ENCODE peak calls at places on chromosomes 3 and 15, in nine cellular contexts. L is GM10248, O is Panc1, V is fibroblast of mammary gland, H is cardiac fibroblast, Z is ovary, G is fibroblast of villous mesenchyme, Y is breast epithelium, I is tibial nerve. F is an unnamed sample.

GRCh38 chr15:56533741-56534416 is 68.9 kb upstream of the MNS1 start:
- DNase-seq in I (no peak), O (no peak), Y (no peak), G (no peak), H (no peak), V (no peak), Z (no peak), L (no peak), F (no peak)

GRCh38 chr3:45154641-45155147 is 8.5 kb upstream of the CDCP1 start:
- DNase-seq in Y (no peak), V (peak; percentile 58), L (no peak), I (no peak), O (no peak), H (peak; percentile 75), Z (no peak), G (no peak), F (no peak)

GRCh38 chr15:77773903-77774302 is 141.2 kb upstream of the LINGO1 start:
- DNase-seq in Z (no peak), O (no peak), G (no peak), I (no peak), V (no peak), Y (no peak), H (no peak), L (no peak), F (no peak)

GRCh38 chr3:123285066-123285465 is 83.3 kb downstream of the SEC22A start:
- DNase-seq in V (no peak), O (no peak), L (peak; percentile 13), I (no peak), Y (no peak), Z (no peak), H (no peak), G (no peak), F (no peak)

GRCh38 chr3:177904661-177905060 is 631.6 kb upstream of the KCNMB2 start:
- DNase-seq in L (no peak), G (peak; percentile 48), I (no peak), V (peak; percentile 21), H (peak; percentile 63), O (no peak), Y (no peak), Z (no peak), F (no peak)

GRCh38 chr15:88238618-88239430 is 17.7 kb downstream of the NTRK3 start:
- DNase-seq in G (peak; percentile 52), V (peak; percentile 15), Y (no peak), I (no peak), Z (no peak), H (peak; percentile 77), O (no peak), L (no peak), F (no peak)

GRCh38 chr15:84915011-84915958 is 30.8 kb downstream of the SLC28A1 start:
- DNase-seq in H (peak; percentile 96), G (peak; percentile 84), Y (peak; percentile 95), V (peak; percentile 87), Z (peak; percentile 57), L (peak; percentile 89), O (no peak), I (peak; percentile 65), F (peak; percentile 60)

GRCh38 chr3:112086857-112087524 is 802 bp downstream of the C3orf52 start:
- DNase-seq in G (peak; percentile 17), I (no peak), O (no peak), Z (no peak), Y (no peak), L (no peak), H (peak; percentile 66), V (peak; percentile 50), F (no peak)

GRCh38 chr3:115077501-115078250 is 69.4 kb downstream of the ZBTB20 start:
- DNase-seq in O (no peak), H (no peak), I (no peak), G (peak; percentile 24), L (no peak), V (no peak), Y (no peak), Z (no peak), F (no peak)

GRCh38 chr3:94225176-94225742 is 162.4 kb downstream of the NSUN3 start:
- DNase-seq in O (no peak), Z (no peak), V (peak; percentile 30), L (no peak), I (no peak), Y (no peak), H (peak; percentile 42), G (peak; percentile 14), F (no peak)

GRCh38 chr15:91882858-91883586 is 29.5 kb downstream of the SLCO3A1 start:
- DNase-seq in L (no peak), Y (no peak), V (no peak), O (no peak), I (no peak), H (no peak), Z (no peak), G (no peak), F (no peak)

GRCh38 chr15:51494411-51495314 is 127.9 kb downstream of the DMXL2 start:
- DNase-seq in Z (no peak), H (peak; percentile 47), I (no peak), Y (no peak), O (no peak), L (no peak), G (peak; percentile 73), V (peak; percentile 36), F (no peak)

GRCh38 chr15:66165856-66166255 is 87.7 kb downstream of the MEGF11 start:
- DNase-seq in I (no peak), Z (no peak), O (no peak), H (no peak), V (no peak), Y (no peak), G (no peak), L (no peak), F (no peak)

GRCh38 chr15:68620721-68621528 is 42.1 kb downstream of the CORO2B start:
- DNase-seq in G (peak; percentile 95), V (peak; percentile 97), I (peak; percentile 93), L (no peak), Z (peak; percentile 88), Y (peak; percentile 48), O (no peak), H (peak; percentile 99), F (peak; percentile 70)

GRCh38 chr3:33690341-33690740 is 27.7 kb downstream of the CLASP2 start:
- DNase-seq in H (no peak), Z (no peak), O (no peak), I (no peak), G (no peak), Y (no peak), L (no peak), V (no peak), F (no peak)

DNA sequence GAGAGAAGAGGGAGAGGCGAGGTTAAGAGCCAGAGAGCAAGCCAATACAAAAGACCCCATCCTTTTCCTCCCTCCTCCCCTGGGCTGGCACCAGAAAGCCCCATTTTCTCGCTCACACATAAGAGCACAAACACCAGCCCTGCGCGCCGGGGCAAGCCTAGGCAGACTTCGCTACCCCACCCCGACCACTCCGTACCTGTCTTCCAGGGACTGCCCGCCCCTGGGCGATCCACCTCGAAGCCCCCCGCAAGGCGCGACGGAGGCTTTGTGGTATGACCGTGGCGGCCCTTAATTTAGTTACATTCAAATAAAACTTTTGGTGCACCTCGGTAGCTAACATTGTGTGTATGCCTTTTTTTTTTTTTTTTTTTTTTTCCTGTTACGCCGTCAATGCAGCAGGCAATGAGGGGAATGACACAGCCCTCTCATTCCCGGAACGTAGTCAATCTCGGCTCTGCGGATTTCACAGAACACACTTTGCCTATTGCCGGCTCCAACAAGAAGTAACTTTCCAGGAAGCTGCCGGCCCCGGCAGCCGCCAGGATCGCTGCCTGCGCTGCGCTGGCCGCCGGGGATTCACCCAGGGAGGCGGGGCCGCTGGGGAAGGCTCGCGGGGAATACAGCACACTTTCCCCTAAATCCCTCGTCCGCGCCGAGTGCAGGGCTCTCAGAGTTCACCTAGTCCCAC is 7.7 kb downstream of the BCL6 start:
- DNase-seq in L (no peak), Z (peak; percentile 79), I (peak; percentile 54), V (peak; percentile 69), H (peak; percentile 78), G (peak; percentile 83), Y (peak; percentile 75), O (no peak), F (peak; percentile 88)
- TF ChIP-seq CTCF in L (no peak), Z (no peak), I (no peak), V (peak; percentile 2), H (peak; percentile 25), G (peak; percentile 15), Y (no peak), O (no peak), F (no peak)

GRCh38 chr3:80788914-80789313 is 972.5 kb downstream of the GBE1 start:
- DNase-seq in L (no peak), Y (no peak), Z (no peak), O (no peak), I (no peak), H (no peak), V (no peak), G (no peak), F (no peak)

GRCh38 chr3:80785875-80786274 is 975.6 kb downstream of the GBE1 start:
- DNase-seq in H (no peak), I (no peak), L (no peak), V (no peak), Y (no peak), O (no peak), Z (no peak), G (no peak), F (no peak)

GRCh38 chr3:80785475-80785874 is 976.0 kb downstream of the GBE1 start:
- DNase-seq in V (no peak), O (no peak), Z (no peak), Y (no peak), H (no peak), G (no peak), L (no peak), I (no peak), F (no peak)
- TF ChIP-seq CTCF in V (no peak), O (peak; percentile 22), Z (no peak), Y (no peak), H (no peak), G (no peak), L (no peak), I (no peak), F (no peak)

GRCh38 chr3:25325229-25325628 is 102.8 kb upstream of the RARB start:
- DNase-seq in V (no peak), O (no peak), Z (no peak), L (no peak), H (no peak), Y (no peak), I (no peak), G (no peak), F (no peak)
- TF ChIP-seq CTCF in V (no peak), O (no peak), Z (no peak), L (no peak), H (no peak), Y (no peak), I (no peak), G (no peak), F (no peak)

DNA sequence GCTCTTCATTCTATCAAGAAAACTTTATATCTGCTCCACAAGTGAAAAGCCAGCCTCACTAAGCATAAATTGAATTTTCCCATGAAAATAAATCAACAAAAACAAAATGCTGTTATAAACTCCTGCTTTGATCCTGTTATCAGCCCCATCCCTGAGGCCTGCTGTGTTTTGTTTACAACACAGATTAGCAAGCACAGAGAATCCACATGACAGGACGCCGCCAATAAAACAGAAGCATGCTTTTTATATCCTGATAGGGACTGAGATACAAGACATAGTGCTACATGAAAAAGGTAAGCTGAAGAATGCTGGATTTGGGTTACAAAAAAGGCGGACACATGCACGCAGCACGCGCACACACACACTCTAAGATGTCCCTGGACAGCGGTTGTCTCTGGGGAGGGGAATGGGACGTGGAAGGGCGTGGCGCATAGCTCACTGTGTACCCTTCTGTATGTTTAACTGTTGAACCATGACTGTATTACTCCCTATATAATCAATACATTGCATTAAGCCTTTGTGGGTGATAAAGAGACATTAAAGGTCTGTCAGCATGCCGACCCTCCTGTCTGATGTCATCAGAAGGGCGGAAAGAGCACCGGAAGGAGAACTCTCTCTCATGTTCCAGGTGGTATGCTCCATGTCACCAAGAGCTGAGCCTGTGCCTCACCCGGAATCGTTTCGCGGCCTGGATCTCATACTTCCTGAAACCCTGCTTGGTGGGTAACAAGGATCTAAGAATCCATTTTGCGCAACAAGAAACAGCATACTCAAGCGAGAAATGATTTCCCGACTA is 93.9 kb downstream of the IQSEC1 start:
- DNase-seq in O (no peak), I (no peak), G (peak; percentile 14), H (no peak), Z (no peak), Y (no peak), L (no peak), V (no peak), F (no peak)
- TF ChIP-seq CTCF in O (no peak), I (no peak), G (no peak), H (no peak), Z (no peak), Y (no peak), L (no peak), V (no peak), F (no peak)